ENCODE peak calls at places on chromosomes 7 and 10, in nine cellular contexts. G is A673; V is activated CD8-positive, alpha-beta memory T cell treated with anti-CD3 and anti-CD28 coated beads for 1 hour; A is NCI-H1105; F is lower lobe of right lung; E is stimulated activated CD4-positive, alpha-beta T cell treated with anti-CD3 and anti-CD28 coated beads, Interleukin-4, amount 100 ng/mL, for 48 hours; Y is GM03348; S is fibroblast of gingiva; D is naive thymus-derived CD8-positive, alpha-beta T cell. H is an unnamed sample.

GRCh38 chr7:148865283-148865682 is 18.8 kb downstream of the EZH2 start:
- DNase-seq in G (no peak), V (no peak), A (no peak), F (no peak), E (no peak), Y (no peak), S (no peak), D (no peak), H (no peak)

GRCh38 chr10:28410420-28411135 is 107.7 kb upstream of the MPP7 start:
- DNase-seq in G (no peak), V (no peak), A (no peak), F (no peak), E (no peak), Y (no peak), S (no peak), D (no peak), H (no peak)

GRCh38 chr7:133054167-133054840 is 27.6 kb downstream of the CHCHD3 start:
- DNase-seq in G (no peak), V (no peak), A (no peak), F (no peak), E (no peak), Y (no peak), S (no peak), D (no peak), H (no peak)

GRCh38 chr7:117937049-117937448 is 63.8 kb upstream of the CTTNBP2 start:
- DNase-seq in G (no peak), V (no peak), A (no peak), F (no peak), E (no peak), Y (no peak), S (no peak), D (no peak), H (no peak)

GRCh38 chr7:102978280-102978679 is 65.5 kb downstream of the LRRC17 start:
- DNase-seq in G (no peak), V (no peak), A (no peak), F (no peak), E (no peak), Y (peak), S (peak), D (no peak), H (no peak)

GRCh38 chr7:2269468-2270460 is 27.7 kb downstream of the NUDT1 start:
- DNase-seq in G (no peak), V (no peak), A (no peak), F (no peak), E (no peak), Y (peak), S (peak), D (no peak), H (no peak)

GRCh38 chr7:42573904-42574692 is 337.1 kb upstream of the GLI3 start:
- DNase-seq in G (no peak), V (no peak), A (no peak), F (no peak), E (no peak), Y (no peak), S (peak), D (no peak), H (no peak)

GRCh38 chr10:71600856-71601255 is 118.7 kb downstream of the C10orf105 start:
- DNase-seq in G (no peak), V (no peak), A (no peak), F (no peak), E (no peak), Y (peak), S (peak), D (no peak), H (no peak)

GRCh38 chr7:157139142-157140117 is 704 bp downstream of the UBE3C start:
- DNase-seq in G (no peak), V (no peak), A (no peak), F (peak), E (peak), Y (peak), S (peak), D (peak), H (no peak)

GRCh38 chr7:127791790-127792189 is 139.8 kb downstream of the SND1 start:
- DNase-seq in G (no peak), V (no peak), A (no peak), F (no peak), E (no peak), Y (peak), S (no peak), D (no peak), H (no peak)

GRCh38 chr10:105148456-105148855 is 507.4 kb downstream of the SORCS3 start:
- DNase-seq in G (no peak), V (no peak), A (no peak), F (no peak), E (no peak), Y (no peak), S (no peak), D (no peak), H (no peak)

GRCh38 chr7:116950889-116951351 is 2.4 kb upstream of the ST7 start:
- DNase-seq in G (peak), V (no peak), A (no peak), F (no peak), E (no peak), Y (no peak), S (no peak), D (no peak), H (no peak)

GRCh38 chr10:126617208-126617607 is 53.3 kb downstream of the C10orf90 start:
- DNase-seq in G (no peak), V (no peak), A (no peak), F (no peak), E (no peak), Y (no peak), S (no peak), D (no peak), H (no peak)

GRCh38 chr10:110737886-110738634 is 93.9 kb downstream of the RBM20 start:
- DNase-seq in G (no peak), V (no peak), A (no peak), F (no peak), E (no peak), Y (no peak), S (no peak), D (no peak), H (no peak)

GRCh38 chr7:103905997-103906396 is 83.5 kb downstream of the RELN start:
- DNase-seq in G (no peak), V (no peak), A (no peak), F (no peak), E (no peak), Y (no peak), S (no peak), D (no peak), H (no peak)

H was measured in CMK.